ENCODE peak calls at places on chromosomes 5 and 9, in eight cellular contexts. F is GM12892, B is ovary, V is esophagus squamous epithelium, Z is transverse colon, S is stomach, O is prostate gland, X is tibial nerve. M is an unnamed sample.

GRCh38 chr9:113579270-113580040 is 115.9 kb downstream of the RGS3 start:
- DNase-seq in B (no peak), F (no peak), O (no peak), X (no peak), S (peak), V (peak), Z (peak), M (no peak)

GRCh38 chr5:5490774-5491347 is 68.4 kb downstream of the ICE1 start:
- DNase-seq in X (no peak), F (no peak), O (no peak), S (no peak), V (no peak), Z (no peak), B (no peak), M (no peak)

GRCh38 chr5:179648410-179648809 is 24.9 kb upstream of the HNRNPH1 start:
- DNase-seq in B (no peak), O (peak), X (no peak), V (no peak), Z (no peak), S (no peak), F (no peak), M (no peak)

GRCh38 chr5:151270599-151270998 is 17.6 kb downstream of the GM2A start:
- DNase-seq in B (no peak), O (no peak), F (no peak), X (no peak), V (no peak), S (no peak), Z (no peak), M (peak)

GRCh38 chr5:78504726-78505431 is 143.7 kb downstream of the LHFPL2 start:
- DNase-seq in Z (peak), O (peak), S (peak), B (peak), X (peak), F (no peak), V (no peak), M (peak)

GRCh38 chr5:171390883-171391677 is 3.4 kb downstream of the NPM1 start:
- DNase-seq in X (no peak), B (no peak), V (no peak), O (no peak), F (no peak), S (no peak), Z (no peak), M (no peak)

GRCh38 chr9:33468797-33469621 is 4.7 kb downstream of the NOL6 start:
- DNase-seq in F (no peak), X (no peak), O (no peak), V (no peak), S (no peak), Z (no peak), B (no peak), M (no peak)

GRCh38 chr5:19855453-19855852 is 132.5 kb downstream of the CDH18 start:
- DNase-seq in F (no peak), S (no peak), X (no peak), O (no peak), V (no peak), B (no peak), Z (no peak), M (no peak)

GRCh38 chr5:73895471-73895870 is 269.5 kb downstream of the ARHGEF28 start:
- DNase-seq in S (no peak), X (no peak), V (no peak), F (no peak), O (no peak), B (no peak), Z (no peak), M (no peak)

GRCh38 chr5:108661590-108662219 is 86.0 kb upstream of the FER start:
- DNase-seq in Z (no peak), X (no peak), V (no peak), B (no peak), O (no peak), S (no peak), F (no peak), M (no peak)

GRCh38 chr5:16178745-16179372 is 732 bp downstream of the MARCHF11 start:
- DNase-seq in B (peak), O (peak), F (no peak), Z (peak), V (no peak), S (peak), X (peak), M (no peak)

GRCh38 chr5:58965677-58966414 is 383.0 kb downstream of the RAB3C start:
- DNase-seq in F (no peak), V (no peak), X (no peak), S (no peak), Z (no peak), B (no peak), O (no peak), M (no peak)

GRCh38 chr5:88952344-88952743 is 69.4 kb upstream of the MEF2C start:
- DNase-seq in V (no peak), S (no peak), B (no peak), Z (no peak), F (no peak), O (no peak), X (no peak), M (no peak)

GRCh38 chr5:116685931-116686330 is 111.3 kb upstream of the SEMA6A start:
- DNase-seq in S (no peak), Z (no peak), V (no peak), O (no peak), F (no peak), X (no peak), B (no peak), M (no peak)

GRCh38 chr5:127031863-127032232 is 1.5 kb upstream of the MARCHF3 start:
- DNase-seq in F (no peak), X (no peak), O (no peak), Z (no peak), B (no peak), V (no peak), S (no peak), M (no peak)

GRCh38 chr5:158699336-158699735 is 400.4 kb downstream of the EBF1 start:
- DNase-seq in X (no peak), Z (no peak), S (no peak), O (no peak), F (no peak), B (no peak), V (no peak), M (no peak)

GRCh38 chr5:102583663-102584062 is 84.9 kb upstream of the SLCO6A1 start:
- DNase-seq in O (no peak), S (no peak), V (no peak), X (no peak), Z (no peak), F (no peak), B (no peak), M (peak)

GRCh38 chr5:158435161-158435616 is 576.2 kb upstream of the CLINT1 start:
- DNase-seq in Z (no peak), V (no peak), B (no peak), O (no peak), F (no peak), X (no peak), S (no peak), M (no peak)

GRCh38 chr5:4700082-4700481 is 440.0 kb upstream of the ADAMTS16 start:
- DNase-seq in X (peak), B (no peak), S (no peak), F (no peak), O (peak), V (no peak), Z (no peak), M (no peak)

GRCh38 chr5:11062379-11062778 is 301.3 kb upstream of the DAP start:
- DNase-seq in O (no peak), B (no peak), X (no peak), S (no peak), V (no peak), F (no peak), Z (no peak), M (no peak)

GRCh38 chr5:33299621-33300208 is 141.1 kb upstream of the TARS1 start:
- DNase-seq in B (no peak), X (no peak), F (no peak), O (peak), V (no peak), S (no peak), Z (peak), M (peak)

GRCh38 chr5:76351577-76351976 is 51.5 kb upstream of the IQGAP2 start:
- DNase-seq in B (no peak), X (no peak), F (peak), S (no peak), O (no peak), Z (no peak), V (no peak), M (no peak)

GRCh38 chr5:84239509-84239908 is 145.2 kb downstream of the EDIL3 start:
- DNase-seq in X (no peak), F (no peak), S (no peak), B (no peak), V (no peak), O (no peak), Z (no peak), M (no peak)

GRCh38 chr5:95901676-95902646 is 59.7 kb downstream of the ELL2 start:
- DNase-seq in B (no peak), F (no peak), Z (no peak), O (no peak), V (no peak), X (no peak), S (no peak), M (peak)

GRCh38 chr9:98563212-98563907 is 145.4 kb downstream of the GABBR2 start:
- DNase-seq in V (no peak), F (no peak), O (no peak), X (no peak), Z (no peak), S (no peak), B (no peak), M (no peak)

GRCh38 chr5:100840364-100840763 is 62.7 kb downstream of the ST8SIA4 start:
- DNase-seq in Z (no peak), F (no peak), B (no peak), X (no peak), O (no peak), S (no peak), V (no peak), M (no peak)

GRCh38 chr5:146548781-146549449 is 32.9 kb upstream of the GPR151 start:
- DNase-seq in O (no peak), B (no peak), Z (no peak), S (no peak), F (no peak), X (no peak), V (no peak), M (no peak)

GRCh38 chr9:93635186-93636107 is 59.1 kb downstream of the PHF2 start:
- DNase-seq in Z (no peak), F (no peak), B (no peak), O (no peak), V (no peak), X (no peak), S (no peak), M (no peak)

GRCh38 chr5:31133488-31133887 is 60.0 kb upstream of the CDH6 start:
- DNase-seq in S (no peak), O (no peak), Z (no peak), X (no peak), F (no peak), V (no peak), B (no peak), M (no peak)

GRCh38 chr9:134283692-134284265 is 42.5 kb upstream of the RXRA start:
- DNase-seq in V (no peak), B (no peak), F (no peak), X (no peak), O (no peak), Z (no peak), S (no peak), M (no peak)

GRCh38 chr5:132293992-132294727 is at the start of gene SLC22A4:
- DNase-seq in B (peak), Z (peak), O (peak), V (peak), S (peak), X (peak), F (peak), M (peak)

GRCh38 chr5:138724470-138725146 is 28.6 kb upstream of the CTNNA1 start:
- DNase-seq in X (no peak), F (no peak), B (no peak), V (no peak), S (no peak), O (peak), Z (no peak), M (no peak)

GRCh38 chr5:160774006-160774405 is 78.0 kb downstream of the ATP10B start:
- DNase-seq in V (no peak), B (no peak), X (no peak), S (no peak), O (no peak), Z (no peak), F (no peak), M (no peak)

GRCh38 chr9:77194423-77194822 is 17.1 kb downstream of the VPS13A start:
- DNase-seq in V (no peak), F (no peak), B (no peak), S (no peak), Z (no peak), X (no peak), O (no peak), M (no peak)

GRCh38 chr9:93750045-93750444 is 173.7 kb downstream of the PHF2 start:
- DNase-seq in B (no peak), S (no peak), F (no peak), X (no peak), V (no peak), Z (no peak), O (no peak), M (no peak)

GRCh38 chr9:21557428-21557768 is 75.3 kb upstream of the IFNE start:
- DNase-seq in X (no peak), Z (no peak), V (no peak), B (no peak), O (no peak), F (no peak), S (no peak), M (no peak)

GRCh38 chr9:21559402-21560280 is 77.5 kb upstream of the IFNE start:
- DNase-seq in S (peak), Z (peak), V (no peak), O (peak), B (peak), F (peak), X (no peak), M (peak)

GRCh38 chr9:21558079-21558478 is 76.0 kb upstream of the IFNE start:
- DNase-seq in F (no peak), B (no peak), X (no peak), V (no peak), S (no peak), O (no peak), Z (no peak), M (no peak)

GRCh38 chr9:21560281-21560745 is 78.2 kb upstream of the IFNE start:
- DNase-seq in X (no peak), F (no peak), B (no peak), O (no peak), V (no peak), S (no peak), Z (no peak), M (no peak)

DNA sequence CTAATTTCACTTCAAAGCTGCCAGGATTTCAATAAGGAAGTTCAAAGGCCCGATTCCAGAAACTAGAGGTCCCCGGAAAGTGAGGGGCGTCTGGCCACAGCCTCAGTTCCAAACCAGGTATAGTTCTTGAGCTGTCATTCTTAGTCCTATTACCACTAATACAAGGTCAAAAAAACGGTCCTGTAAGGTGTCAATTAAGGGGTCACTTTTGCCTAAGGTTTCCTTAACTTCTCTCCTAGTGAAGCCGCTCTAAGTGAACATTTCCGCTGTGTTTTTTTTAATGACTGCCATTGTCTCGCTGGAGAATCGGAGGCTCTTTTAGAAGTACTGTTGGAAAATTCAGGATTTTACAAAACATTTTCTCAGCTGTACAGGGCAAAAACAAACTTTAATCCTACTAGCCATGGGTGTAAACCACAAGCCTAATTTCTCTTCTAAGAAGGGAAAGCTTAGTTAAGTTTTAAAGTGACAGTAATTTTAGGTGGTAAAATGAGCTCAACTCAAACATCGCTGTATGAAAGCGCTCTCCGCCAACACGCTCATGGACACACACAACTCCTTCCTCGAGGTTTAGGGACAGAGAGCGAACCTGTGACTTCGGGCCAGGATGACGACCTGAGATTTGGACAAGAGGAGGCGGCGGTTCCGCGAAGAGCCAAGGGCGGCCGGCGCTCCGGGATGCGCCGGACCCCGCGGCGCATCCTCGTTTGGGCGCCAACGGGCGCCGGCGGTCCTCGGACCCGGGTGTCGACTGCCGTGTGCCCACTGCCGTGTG is 76.7 kb upstream of the IFNE start:
- DNase-seq in B (no peak), X (no peak), S (peak), F (peak), O (no peak), V (no peak), Z (no peak), M (no peak)
- TF ChIP-seq POLR2A in B (no peak), X (no peak), S (no peak), F (no peak), O (no peak), V (no peak), Z (no peak), M (no peak)

DNA sequence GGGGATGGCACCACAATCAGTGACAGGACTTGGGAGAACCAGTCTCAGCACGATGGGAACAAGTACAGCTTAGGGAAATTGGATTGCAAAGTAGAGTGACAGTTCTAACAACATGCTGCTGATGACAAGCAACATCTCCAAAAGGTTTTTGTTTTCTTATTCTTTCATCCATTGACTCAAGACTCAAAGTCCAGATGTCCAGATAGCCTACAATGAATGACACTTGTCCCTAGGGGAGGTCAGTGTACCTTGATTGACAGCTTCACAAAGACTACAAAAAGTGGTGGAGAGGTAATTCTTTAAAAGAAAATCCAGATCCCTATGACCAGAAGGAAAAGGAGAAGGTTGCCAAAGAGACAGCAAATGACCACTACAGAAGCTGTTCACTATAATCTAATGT is 323.9 kb downstream of the TMEM232 start:
- DNase-seq in O (no peak), F (no peak), V (no peak), X (no peak), Z (no peak), B (no peak), S (no peak), M (no peak)
- TF ChIP-seq POLR2A in O (no peak), F (no peak), V (no peak), X (no peak), Z (no peak), B (no peak), S (no peak), M (no peak)

GRCh38 chr5:172605466-172605865 is 35.6 kb upstream of the NEURL1B start:
- DNase-seq in X (no peak), V (no peak), F (no peak), O (no peak), Z (no peak), S (no peak), B (no peak), M (no peak)

GRCh38 chr5:172608773-172609172 is 32.3 kb upstream of the NEURL1B start:
- DNase-seq in F (no peak), X (no peak), V (no peak), O (no peak), Z (no peak), S (no peak), B (no peak), M (no peak)

GRCh38 chr5:172606156-172606785 is 34.8 kb upstream of the NEURL1B start:
- DNase-seq in B (no peak), S (no peak), V (no peak), O (no peak), F (no peak), X (no peak), Z (no peak), M (no peak)

GRCh38 chr5:172610643-172611042 is 30.4 kb upstream of the NEURL1B start:
- DNase-seq in X (no peak), B (no peak), O (no peak), S (no peak), V (no peak), F (no peak), Z (no peak), M (no peak)

DNA sequence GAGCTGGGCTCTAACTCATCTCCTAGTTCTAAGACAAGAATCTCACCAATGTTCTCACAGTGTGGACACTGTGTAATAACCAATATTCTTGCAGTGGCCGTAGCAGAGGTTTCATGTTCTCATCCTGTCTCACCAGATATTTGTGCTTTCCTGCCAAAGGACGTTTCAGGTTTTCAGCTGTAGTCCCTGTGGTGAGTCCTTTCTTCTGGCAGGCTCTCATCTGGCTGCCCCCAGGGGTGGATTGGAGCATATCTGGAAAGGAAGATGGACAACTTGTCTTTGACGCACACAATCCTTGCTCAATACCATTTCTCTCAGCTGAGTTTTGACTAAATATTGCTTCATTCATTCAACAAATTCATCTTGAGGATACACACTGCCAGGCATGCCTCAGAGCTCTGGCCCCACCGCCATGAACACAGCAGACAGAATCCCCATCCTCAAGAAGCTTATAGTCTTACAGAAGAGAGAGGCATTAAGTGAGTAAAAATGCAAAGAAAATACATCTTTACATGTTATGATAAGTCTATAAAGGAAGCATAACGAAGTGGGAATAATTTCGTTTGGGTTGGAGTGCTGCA is 33.8 kb upstream of the NEURL1B start:
- DNase-seq in O (no peak), V (no peak), F (no peak), S (no peak), X (no peak), B (no peak), Z (no peak), M (no peak)
- TF ChIP-seq POLR2A in O (no peak), V (no peak), F (no peak), S (no peak), X (no peak), B (no peak), Z (no peak), M (no peak)

DNA sequence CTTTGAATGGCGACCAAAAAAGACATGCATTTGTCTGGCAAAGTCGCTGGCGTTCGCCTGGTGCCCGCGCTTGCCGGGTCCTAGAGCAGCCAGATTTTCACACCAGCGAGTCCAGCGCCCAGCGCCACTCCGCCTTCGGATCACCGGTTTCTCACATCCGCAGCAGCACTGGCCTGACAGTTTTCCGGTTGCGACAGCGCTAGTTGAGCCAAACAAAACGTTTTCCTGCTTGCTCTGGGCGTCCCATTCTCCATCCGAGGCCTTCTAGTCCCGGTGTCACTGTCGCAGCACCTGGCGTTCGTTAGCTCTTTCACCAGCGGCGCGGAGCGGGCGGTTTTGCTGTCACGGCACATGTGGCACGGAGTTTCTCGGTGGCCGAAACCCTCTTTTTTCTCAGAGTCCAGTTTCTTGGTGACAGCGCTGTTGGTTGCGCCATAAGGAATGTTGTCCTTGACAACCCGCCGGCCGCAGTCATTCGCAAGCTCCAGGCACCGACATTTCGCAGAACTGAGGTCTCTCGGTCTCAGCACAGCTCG is 48.0 kb downstream of the ANXA2R start:
- DNase-seq in B (peak), X (peak), Z (peak), V (peak), S (peak), F (no peak), O (peak), M (peak)
- TF ChIP-seq POLR2A in B (peak), X (peak), Z (peak), V (peak), S (no peak), F (peak), O (peak), M (peak)

GRCh38 chr5:94692610-94693009 is 74.1 kb downstream of the SLF1 start:
- DNase-seq in Z (no peak), S (no peak), B (no peak), X (no peak), O (no peak), F (no peak), V (no peak), M (no peak)
- TF ChIP-seq POLR2A in Z (no peak), S (no peak), B (no peak), X (no peak), O (no peak), F (no peak), V (no peak), M (no peak)

M was measured in A549.